ENCODE peak calls at places on chromosomes 11 and 22, in ten cellular contexts. S is hepatocyte, O is PC-3, C is PC-9, T is GM23338, Q is HCT116, I is fibroblast of lung, A is astrocyte, N is GM12878, R is H9. V is an unnamed sample.
A peak's percentile ranks its signal among the peaks of the same experiment; 100 is the strongest.

GRCh38 chr11:1310772-1311468 is 1.5 kb upstream of the TOLLIP start:
- DNase-seq in S (no peak), O (no peak), C (no peak), T (no peak), Q (no peak), I (no peak), A (no peak), N (no peak), R (no peak), V (peak; percentile 34)

GRCh38 chr11:128763224-128763623 is 69.4 kb downstream of the FLI1 start:
- DNase-seq in S (no peak), O (no peak), C (no peak), T (no peak), Q (no peak), I (peak; percentile 12), A (no peak), N (no peak), R (no peak), V (no peak)

GRCh38 chr11:3154001-3154599 is 11.0 kb downstream of the OSBPL5 start:
- DNase-seq in S (no peak), O (no peak), C (no peak), T (no peak), Q (no peak), I (peak; percentile 34), A (peak; percentile 25), N (no peak), R (no peak), V (peak; percentile 38)

GRCh38 chr11:128804481-128804880 is 62.6 kb downstream of the KCNJ1 start:
- DNase-seq in S (no peak), O (no peak), C (no peak), T (no peak), Q (no peak), I (peak; percentile 71), A (peak; percentile 60), N (no peak), R (no peak), V (no peak)

GRCh38 chr11:64659417-64660144 is 63.4 kb downstream of the NRXN2 start:
- DNase-seq in S (no peak), O (peak; percentile 93), C (peak; percentile 60), T (no peak), Q (peak; percentile 81), I (peak; percentile 90), A (peak; percentile 84), N (no peak), R (no peak), V (peak; percentile 96)

GRCh38 chr11:94597896-94598295 is 30.7 kb downstream of the PIWIL4 start:
- DNase-seq in S (no peak), O (peak; percentile 29), C (no peak), T (peak; percentile 16), Q (no peak), I (peak; percentile 4), A (no peak), N (no peak), R (no peak), V (no peak)

GRCh38 chr11:14384338-14384737 is 25.4 kb upstream of the RRAS2 start:
- DNase-seq in S (no peak), O (no peak), C (no peak), T (no peak), Q (no peak), I (peak; percentile 27), A (no peak), N (no peak), R (no peak), V (no peak)

GRCh38 chr11:21810650-21811049 is 382.2 kb upstream of the ANO5 start:
- DNase-seq in S (no peak), O (peak; percentile 29), C (no peak), T (no peak), Q (no peak), I (no peak), A (no peak), N (no peak), R (no peak), V (no peak)

GRCh38 chr11:102878595-102878994 is 3.8 kb upstream of the MMP12 start:
- DNase-seq in S (no peak), O (no peak), C (no peak), T (no peak), Q (no peak), I (no peak), A (no peak), N (no peak), R (no peak), V (no peak)

GRCh38 chr11:106474274-106474673 is 396.8 kb downstream of the AASDHPPT start:
- DNase-seq in S (no peak), O (no peak), C (no peak), T (no peak), Q (no peak), I (no peak), A (no peak), N (no peak), R (no peak), V (no peak)

GRCh38 chr11:86335131-86335768 is 33.2 kb downstream of the HIKESHI start:
- DNase-seq in S (no peak), O (no peak), C (no peak), T (no peak), Q (no peak), I (no peak), A (no peak), N (no peak), R (no peak), V (no peak)

GRCh38 chr11:66335531-66336233 is 552 bp downstream of the RIN1 start:
- DNase-seq in S (peak; percentile 49), O (peak; percentile 58), C (peak; percentile 63), T (peak; percentile 72), Q (no peak), I (peak; percentile 78), A (peak; percentile 66), N (no peak), R (peak; percentile 78), V (peak; percentile 97)

GRCh38 chr22:40030026-40030756 is 35.4 kb downstream of the FAM83F start:
- DNase-seq in S (no peak), O (no peak), C (no peak), T (no peak), Q (no peak), I (no peak), A (no peak), N (no peak), R (no peak), V (no peak)

GRCh38 chr11:73177380-73178091 is 35.4 kb upstream of the FCHSD2 start:
- DNase-seq in S (no peak), O (peak; percentile 46), C (no peak), T (no peak), Q (no peak), I (peak; percentile 29), A (no peak), N (no peak), R (no peak), V (peak; percentile 58)

DNA sequence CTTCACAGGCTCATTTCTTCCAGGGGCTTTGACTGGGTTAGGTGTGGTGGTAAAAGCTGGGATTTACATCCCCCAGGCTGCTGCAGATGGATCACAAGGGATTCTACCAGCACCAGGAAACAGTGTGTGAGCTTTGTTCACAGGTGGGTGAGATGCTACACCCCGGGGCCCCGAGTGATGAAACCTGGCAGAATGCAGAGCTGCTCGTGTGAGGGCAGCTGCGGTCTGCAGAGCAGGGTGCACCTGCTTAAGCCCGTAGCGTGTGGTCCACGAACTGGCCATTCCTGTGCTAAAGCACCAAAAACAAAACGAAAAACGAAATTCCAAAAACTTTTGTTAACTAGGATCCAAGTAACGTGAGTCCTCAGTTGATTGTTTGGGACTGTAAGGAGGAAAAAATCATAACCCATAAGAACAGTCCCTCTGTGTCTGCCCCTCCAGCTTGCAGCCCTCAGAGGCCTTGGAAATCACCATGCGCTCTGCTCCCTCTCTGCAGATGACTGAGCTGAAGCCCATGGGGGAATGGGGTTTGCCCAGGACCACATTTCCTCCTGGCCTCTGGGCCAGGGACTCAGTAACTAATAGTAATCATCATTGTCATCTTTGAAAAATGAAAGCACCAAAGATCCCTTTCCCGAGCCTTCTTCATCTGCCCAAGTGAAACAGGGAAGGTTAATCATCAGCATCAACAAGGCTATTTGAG is 24.6 kb downstream of the ELF5 start:
- DNase-seq in S (no peak), O (no peak), C (no peak), T (no peak), Q (no peak), I (no peak), A (no peak), N (no peak), R (no peak), V (no peak)
- TF ChIP-seq CTCF in S (no peak), O (no peak), C (no peak), T (no peak), Q (no peak), I (no peak), A (no peak), N (no peak), R (no peak), V (no peak)

GRCh38 chr11:107834995-107835394 is 23.6 kb downstream of the SLC35F2 start:
- DNase-seq in S (peak; percentile 32), O (no peak), C (no peak), T (peak; percentile 25), Q (no peak), I (no peak), A (no peak), N (no peak), R (no peak), V (no peak)
- H3K79me2 ChIP-seq in S (peaks cover 24% of the 10 kb centered on the region), O (peaks cover 98% of the 10 kb centered on the region), C (peaks cover 99% of the 10 kb centered on the region), T (peaks cover 66% of the 10 kb centered on the region), Q (peaks cover 97% of the 10 kb centered on the region), I (no peaks in the 10 kb centered on the region), A (peaks cover 69% of the 10 kb centered on the region), N (peaks cover 76% of the 10 kb centered on the region), R (peaks cover 3% of the 10 kb centered on the region), V (peaks cover 3% of the 10 kb centered on the region)

GRCh38 chr11:68446046-68446725 is 14.4 kb upstream of the PPP6R3 start:
- DNase-seq in S (no peak), O (no peak), C (no peak), T (no peak), Q (no peak), I (no peak), A (no peak), N (no peak), R (no peak), V (peak; percentile 15)

GRCh38 chr11:68450711-68451110 is 9.8 kb upstream of the PPP6R3 start:
- DNase-seq in S (no peak), O (no peak), C (no peak), T (no peak), Q (no peak), I (no peak), A (no peak), N (no peak), R (no peak), V (no peak)

GRCh38 chr11:68447015-68447801 is 13.3 kb upstream of the PPP6R3 start:
- DNase-seq in S (peak; percentile 89), O (peak; percentile 78), C (peak; percentile 77), T (peak; percentile 94), Q (peak; percentile 35), I (peak; percentile 36), A (no peak), N (no peak), R (peak; percentile 91), V (peak; percentile 99)

GRCh38 chr11:68448604-68449011 is 11.9 kb upstream of the PPP6R3 start:
- DNase-seq in S (no peak), O (no peak), C (no peak), T (no peak), Q (no peak), I (no peak), A (no peak), N (no peak), R (no peak), V (no peak)

GRCh38 chr11:68449951-68450350 is 10.6 kb upstream of the PPP6R3 start:
- DNase-seq in S (no peak), O (no peak), C (no peak), T (no peak), Q (no peak), I (no peak), A (no peak), N (no peak), R (no peak), V (peak; percentile 62)
- H3K27ac ChIP-seq in S (no peak overlapping the region), O (no peak overlapping the region), C (no peak overlapping the region), T (no peak overlapping the region), Q (no peak overlapping the region), I (no peak overlapping the region), A (no peak overlapping the region), N (no peak overlapping the region), R (no peak overlapping the region), V (no peak overlapping the region)

GRCh38 chr22:37768273-37768672 is 39.5 kb upstream of the GCAT start:
- DNase-seq in S (no peak), O (no peak), C (no peak), T (peak; percentile 58), Q (no peak), I (no peak), A (no peak), N (no peak), R (no peak), V (no peak)
- TF ChIP-seq CTCF in S (peak; percentile 4), O (peak; percentile 47), C (peak; percentile 63), T (peak; percentile 57), Q (peak; percentile 59), I (peak; percentile 40), A (peak; percentile 22), N (peak; percentile 27), R (peak; percentile 65), V (peak; percentile 35)

V was measured in osteoblast.